ENCODE peak calls at places on chromosomes 11 and 22, in five cellular contexts. G, T, U, Y and X are unnamed samples.

GRCh38 chr11:8886332-8886731 is 24.7 kb upstream of the AKIP1 start:
- DNase-seq in G (peak), T (no peak), U (peak), Y (no peak), X (no peak)

GRCh38 chr11:77074205-77074604 is 7.4 kb downstream of the CAPN5 start:
- DNase-seq in G (no peak), T (no peak), U (no peak), Y (peak), X (no peak)

GRCh38 chr11:105611414-105611813 is 1.5 kb downstream of the GRIA4 start:
- DNase-seq in G (no peak), T (no peak), U (no peak), Y (no peak), X (no peak)

GRCh38 chr11:101870510-101870909 is 44.3 kb upstream of the CEP126 start:
- DNase-seq in G (peak), T (peak), U (peak), Y (no peak), X (no peak)

GRCh38 chr11:31692466-31692865 is 118.7 kb downstream of the PAX6 start:
- DNase-seq in G (no peak), T (no peak), U (no peak), Y (no peak), X (no peak)

GRCh38 chr22:49372530-49373288 is 455.0 kb downstream of the BRD1 start:
- DNase-seq in G (peak), T (peak), U (no peak), Y (no peak), X (peak)

GRCh38 chr22:39179401-39179827 is 26.9 kb upstream of the CBX7 start:
- DNase-seq in G (no peak), T (no peak), U (peak), Y (no peak), X (peak)

GRCh38 chr11:65498977-65499712 is at the start of gene MALAT1:
- DNase-seq in G (peak), T (no peak), U (peak), Y (peak), X (peak)

GRCh38 chr11:20160425-20161229 is at the start of gene DBX1:
- DNase-seq in G (no peak), T (no peak), U (no peak), Y (no peak), X (no peak)

GRCh38 chr22:24845036-24845918 is 39.3 kb downstream of the SGSM1 start:
- DNase-seq in G (peak), T (no peak), U (peak), Y (peak), X (no peak)

GRCh38 chr11:130383363-130384168 is 44.8 kb downstream of the ADAMTS8 start:
- DNase-seq in G (peak), T (no peak), U (peak), Y (no peak), X (peak)

GRCh38 chr11:3203221-3204043 is 15.2 kb downstream of the MRGPRG start:
- DNase-seq in G (peak), T (no peak), U (peak), Y (peak), X (peak)
- TF ChIP-seq CTCF in G (peak), T (no peak), U (peak), Y (no peak), X (no peak)

DNA sequence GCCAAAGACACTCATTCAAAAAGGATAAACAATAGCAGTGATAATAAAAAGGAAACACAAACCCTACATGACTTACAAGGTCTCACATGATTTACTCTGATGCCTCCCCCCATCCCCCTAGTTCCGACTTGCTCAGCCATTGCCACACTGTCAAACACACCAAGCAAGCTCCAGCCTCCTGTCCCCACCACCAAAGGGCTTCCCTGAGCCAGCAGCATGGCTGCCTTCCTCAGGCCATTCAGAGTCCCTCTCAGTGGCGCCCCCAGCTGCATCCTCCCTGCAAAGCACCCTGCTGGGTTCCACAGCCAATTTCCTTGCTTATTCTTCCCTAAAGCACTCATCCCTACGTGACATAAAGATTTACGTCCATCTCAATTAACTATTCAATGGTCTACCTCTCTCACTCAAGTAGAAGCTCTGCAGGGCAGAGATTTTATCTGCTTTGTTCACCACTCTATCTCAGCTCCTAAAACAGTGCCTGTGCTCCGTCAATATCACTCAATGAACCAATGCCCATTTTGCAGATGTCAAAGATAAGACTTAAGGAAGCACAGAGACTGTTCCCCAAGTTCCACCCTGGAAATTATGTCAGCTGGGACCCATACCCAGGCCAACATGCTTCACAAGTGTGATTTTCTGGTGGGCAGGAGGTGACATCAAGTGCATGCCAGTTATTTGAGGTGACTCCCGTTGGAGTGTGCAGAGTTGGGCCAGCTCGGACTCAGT is 106.9 kb downstream of the SYN3 start:
- DNase-seq in G (no peak), T (no peak), U (peak), Y (no peak), X (peak)
- TF ChIP-seq CTCF in G (no peak), T (no peak), U (peak), Y (no peak), X (no peak)

GRCh38 chr11:14306481-14306880 is 52.5 kb downstream of the RRAS2 start:
- DNase-seq in G (peak), T (no peak), U (no peak), Y (no peak), X (no peak)

GRCh38 chr11:14299921-14300320 is 59.1 kb downstream of the RRAS2 start:
- DNase-seq in G (no peak), T (no peak), U (no peak), Y (no peak), X (no peak)

GRCh38 chr11:14304601-14305000 is 54.4 kb downstream of the RRAS2 start:
- DNase-seq in G (no peak), T (no peak), U (no peak), Y (no peak), X (no peak)

GRCh38 chr11:14305649-14306048 is 53.3 kb downstream of the RRAS2 start:
- DNase-seq in G (no peak), T (no peak), U (no peak), Y (no peak), X (no peak)

GRCh38 chr11:14300661-14301304 is 58.2 kb downstream of the RRAS2 start:
- DNase-seq in G (peak), T (peak), U (peak), Y (peak), X (peak)
- TF ChIP-seq CTCF in G (peak), T (peak), U (peak), Y (peak), X (peak)

GRCh38 chr22:33299245-33299956 is 241.2 kb upstream of the SYN3 start:
- DNase-seq in G (no peak), T (no peak), U (no peak), Y (no peak), X (peak)
- TF ChIP-seq CTCF in G (no peak), T (no peak), U (no peak), Y (no peak), X (peak)

GRCh38 chr11:67484847-67485311 is 2.1 kb downstream of the AIP start:
- DNase-seq in G (no peak), T (no peak), U (no peak), Y (peak), X (no peak)

GRCh38 chr11:67483498-67483798 is 622 bp downstream of the AIP start:
- DNase-seq in G (no peak), T (no peak), U (no peak), Y (no peak), X (no peak)

GRCh38 chr11:67483901-67484665 is 1.3 kb downstream of the AIP start:
- DNase-seq in G (no peak), T (no peak), U (no peak), Y (no peak), X (no peak)

GRCh38 chr11:67482275-67482735 is 521 bp upstream of the AIP start:
- DNase-seq in G (no peak), T (no peak), U (no peak), Y (no peak), X (no peak)

DNA sequence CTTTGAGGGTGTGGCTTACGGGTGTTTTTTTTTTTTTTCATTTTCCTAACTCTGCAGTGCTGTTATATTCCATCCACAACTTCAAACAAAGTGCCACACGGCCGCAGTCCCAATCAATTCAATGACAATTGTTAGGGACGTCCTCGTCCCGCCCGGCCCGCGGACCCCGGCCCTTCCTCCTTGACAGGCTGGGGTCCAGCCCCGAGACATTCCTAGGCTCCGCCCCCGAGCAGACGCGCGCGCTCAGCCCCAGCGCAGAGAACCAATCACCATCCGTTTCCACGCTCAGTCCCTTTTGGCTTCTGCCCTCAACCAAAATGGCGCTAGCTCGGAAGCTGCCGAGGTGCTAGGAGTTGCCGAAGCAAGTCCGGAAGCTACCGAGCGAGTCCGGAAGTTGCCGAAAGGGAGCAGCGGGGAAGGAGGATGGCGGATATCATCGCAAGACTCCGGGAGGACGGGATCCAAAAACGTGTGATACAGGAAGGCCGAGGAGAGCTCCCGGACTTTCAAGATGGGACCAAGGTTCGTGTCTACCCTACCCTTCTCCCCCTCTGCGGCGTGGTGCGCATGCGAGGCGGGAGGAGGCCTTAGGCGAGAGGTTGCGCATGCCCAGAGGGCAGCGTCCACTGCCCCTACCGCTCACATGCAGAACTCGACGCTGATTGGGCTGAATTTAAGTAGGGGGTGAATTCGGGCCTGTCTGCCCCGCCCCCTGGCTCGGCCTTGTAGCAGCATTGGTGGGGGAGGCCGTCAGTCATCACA is at the start of gene AIP:
- DNase-seq in G (peak), T (peak), U (peak), Y (peak), X (peak)
- TF ChIP-seq CTCF in G (no peak), T (no peak), U (peak), Y (no peak), X (no peak)

GRCh38 chr22:30607939-30608338 is 965 bp downstream of the TCN2 start:
- DNase-seq in G (no peak), T (no peak), U (no peak), Y (no peak), X (no peak)

GRCh38 chr22:30612789-30613188 is 5.8 kb downstream of the TCN2 start:
- DNase-seq in G (no peak), T (no peak), U (no peak), Y (no peak), X (no peak)

GRCh38 chr22:30609260-30610185 is 2.5 kb downstream of the TCN2 start:
- DNase-seq in G (peak), T (peak), U (peak), Y (peak), X (no peak)

GRCh38 chr22:30611197-30611596 is 4.2 kb downstream of the TCN2 start:
- DNase-seq in G (no peak), T (no peak), U (no peak), Y (no peak), X (no peak)

DNA sequence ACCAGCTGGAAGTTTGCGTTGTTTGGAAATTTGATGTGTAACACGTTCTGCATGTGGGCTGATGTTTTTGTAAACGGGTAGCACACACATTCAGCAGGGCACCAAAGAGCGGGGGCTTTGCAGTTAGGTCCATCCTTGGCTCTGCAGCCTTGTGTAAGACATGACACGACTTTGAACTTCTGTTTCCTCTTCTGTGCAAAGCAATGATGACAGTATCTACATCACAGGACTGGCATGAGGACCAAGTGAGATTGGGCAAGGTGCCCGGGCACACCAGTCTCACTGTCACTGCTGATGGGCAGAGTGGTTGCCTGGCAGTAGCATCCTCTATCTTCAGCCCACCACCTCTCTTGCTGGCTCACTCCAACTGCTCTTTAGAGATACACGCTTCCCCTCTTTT is 3.3 kb downstream of the TCN2 start:
- DNase-seq in G (no peak), T (no peak), U (no peak), Y (peak), X (no peak)
- TF ChIP-seq CTCF in G (no peak), T (no peak), U (no peak), Y (no peak), X (no peak)

GRCh38 chr11:75790986-75791385 is 22.4 kb downstream of the DGAT2 start:
- DNase-seq in G (peak), T (no peak), U (no peak), Y (no peak), X (no peak)
- TF ChIP-seq CTCF in G (no peak), T (no peak), U (no peak), Y (no peak), X (no peak)

GRCh38 chr11:117950320-117950719 is 21.1 kb upstream of the TMPRSS13 start:
- DNase-seq in G (peak), T (no peak), U (peak), Y (no peak), X (no peak)
- TF ChIP-seq CTCF in G (peak), T (no peak), U (peak), Y (peak), X (no peak)

GRCh38 chr22:47837703-47838102 is 1075.3 kb downstream of the TBC1D22A start:
- DNase-seq in G (peak), T (no peak), U (peak), Y (no peak), X (no peak)
- TF ChIP-seq CTCF in G (peak), T (no peak), U (peak), Y (peak), X (peak)